ENCODE peak calls at places on chromosomes 13 and 19, in six cellular contexts. X is GM12878, T is fibroblast of lung, Y is PC-3, D is GM23338, V is K562. Z is an unnamed sample.

GRCh38 chr13:37168151-37168550 is 62.7 kb upstream of the CSNK1A1L start:
- DNase-seq in V (no peak), T (no peak), D (no peak), X (no peak), Y (no peak), Z (no peak)

GRCh38 chr13:47334173-47334572 is 437.3 kb upstream of the HTR2A start:
- DNase-seq in T (peak; percentile 91), D (no peak), V (no peak), Y (peak; percentile 61), X (no peak), Z (no peak)

GRCh38 chr13:94009696-94010095 is 469.8 kb downstream of the DCT start:
- DNase-seq in X (no peak), D (no peak), Y (peak; percentile 23), T (peak; percentile 59), V (no peak), Z (no peak)

GRCh38 chr13:67117010-67117550 is 113.1 kb downstream of the PCDH9 start:
- DNase-seq in X (no peak), V (no peak), T (no peak), Y (no peak), D (no peak), Z (no peak)

GRCh38 chr19:13557756-13558398 is 51.6 kb upstream of the CACNA1A start:
- DNase-seq in X (no peak), V (no peak), Y (peak; percentile 44), T (no peak), D (peak; percentile 81), Z (peak; percentile 57)

GRCh38 chr19:35106291-35106583 is 9.4 kb upstream of the FXYD3 start:
- DNase-seq in X (no peak), D (no peak), Y (no peak), T (no peak), V (no peak), Z (no peak)

GRCh38 chr19:33689886-33690285 is 68.1 kb downstream of the CHST8 start:
- DNase-seq in Y (no peak), V (no peak), T (no peak), X (no peak), D (no peak), Z (no peak)

GRCh38 chr19:38073806-38074685 is 150.0 kb downstream of the DPF1 start:
- DNase-seq in X (no peak), D (peak; percentile 81), V (peak; percentile 16), T (no peak), Y (no peak), Z (peak; percentile 36)

GRCh38 chr19:55133639-55134444 is 15.2 kb downstream of the TNNT1 start:
- DNase-seq in V (no peak), T (no peak), Y (no peak), D (no peak), X (no peak), Z (no peak)

GRCh38 chr13:49877629-49878218 is 58.4 kb downstream of the SPRYD7 start:
- DNase-seq in D (peak; percentile 58), Y (peak; percentile 22), T (peak; percentile 6), X (no peak), V (no peak), Z (no peak)

GRCh38 chr13:23668557-23668956 is 98.3 kb downstream of the TNFRSF19 start:
- DNase-seq in X (no peak), T (no peak), Y (no peak), D (no peak), V (no peak), Z (no peak)

GRCh38 chr13:60267498-60268202 is 103.9 kb upstream of the DIAPH3 start:
- DNase-seq in V (peak; percentile 62), T (peak; percentile 14), D (peak; percentile 79), X (no peak), Y (no peak), Z (no peak)

GRCh38 chr19:35000647-35001501 is 751 bp downstream of the GRAMD1A start:
- DNase-seq in T (peak; percentile 61), V (peak; percentile 68), Y (peak; percentile 30), X (no peak), D (peak; percentile 69), Z (no peak)

GRCh38 chr13:109790951-109791605 is 4.7 kb upstream of the IRS2 start:
- DNase-seq in Y (peak; percentile 58), T (peak; percentile 22), D (peak; percentile 76), X (no peak), V (peak; percentile 70), Z (no peak)

GRCh38 chr13:83881917-83882625 is at the start of gene SLITRK1:
- DNase-seq in T (peak; percentile 74), V (peak; percentile 17), D (peak; percentile 96), X (peak; percentile 9), Y (no peak), Z (peak; percentile 93)

GRCh38 chr13:70703755-70704154 is 595.5 kb upstream of the KLHL1 start:
- DNase-seq in D (no peak), X (no peak), V (no peak), Y (peak; percentile 79), T (peak; percentile 18), Z (no peak)

GRCh38 chr13:48994731-48995130 is 19.0 kb downstream of the FNDC3A start:
- DNase-seq in T (peak; percentile 63), D (no peak), Y (no peak), X (no peak), V (no peak), Z (no peak)

GRCh38 chr19:1106841-1107654 is 3.3 kb downstream of the GPX4 start:
- DNase-seq in X (no peak), T (peak; percentile 54), V (peak; percentile 64), D (peak; percentile 62), Y (peak; percentile 60), Z (no peak)

GRCh38 chr13:62246581-62246980 is 830.9 kb upstream of the PCDH20 start:
- DNase-seq in T (peak; percentile 29), D (no peak), V (no peak), X (no peak), Y (no peak), Z (no peak)

GRCh38 chr13:33582121-33582520 is 235.8 kb upstream of the RFC3 start:
- DNase-seq in Y (no peak), X (no peak), V (no peak), D (no peak), T (no peak), Z (no peak)

GRCh38 chr13:97423300-97424045 is 10.5 kb upstream of the RAP2A start:
- DNase-seq in D (no peak), Y (no peak), T (no peak), V (no peak), X (no peak), Z (no peak)

GRCh38 chr19:39498262-39499081 is at the start of gene DLL3:
- DNase-seq in T (no peak), V (peak; percentile 44), X (no peak), D (peak; percentile 36), Y (peak; percentile 50), Z (peak; percentile 57)

GRCh38 chr19:2723345-2723715 is 2.2 kb upstream of the DIRAS1 start:
- DNase-seq in T (no peak), Y (no peak), X (no peak), V (no peak), D (no peak), Z (no peak)

DNA sequence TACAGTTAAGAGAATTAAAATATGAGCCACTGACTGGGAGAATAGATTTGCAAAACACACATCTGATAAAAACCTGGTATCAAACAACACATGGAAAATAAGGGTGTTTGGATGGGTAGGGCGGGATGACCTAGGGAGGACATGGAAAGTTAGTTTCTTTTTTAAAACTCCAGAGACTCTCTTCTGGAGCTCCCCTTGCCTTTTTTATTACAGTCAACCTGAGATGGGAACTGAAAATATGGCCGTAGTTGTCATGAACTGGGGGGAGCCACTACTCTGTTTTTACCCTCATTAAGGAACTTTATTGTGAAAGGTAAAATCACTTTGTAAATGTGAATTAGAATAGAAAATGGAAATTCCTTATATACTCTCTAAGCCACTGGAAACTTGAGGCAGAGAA is 113.0 kb downstream of the ATP11A start:
- DNase-seq in V (no peak), D (no peak), X (peak; percentile 32), T (no peak), Y (no peak), Z (no peak)
- H2AFZ ChIP-seq in V (no peak overlapping the region), D (no peak overlapping the region), X (no peak overlapping the region), T (no peak overlapping the region), Y (no peak overlapping the region), Z (no peak overlapping the region)

GRCh38 chr13:90413548-90413947 is 933.9 kb upstream of the MIR17HG start:
- DNase-seq in X (no peak), T (no peak), D (no peak), V (no peak), Y (no peak), Z (no peak)

GRCh38 chr13:90415902-90416301 is 931.6 kb upstream of the MIR17HG start:
- DNase-seq in T (peak; percentile 20), X (no peak), V (no peak), Y (no peak), D (no peak), Z (no peak)

GRCh38 chr13:90414691-90415596 is 932.5 kb upstream of the MIR17HG start:
- DNase-seq in Y (peak; percentile 47), D (peak; percentile 19), T (peak; percentile 85), V (no peak), X (no peak), Z (no peak)

GRCh38 chr13:90416938-90417337 is 930.5 kb upstream of the MIR17HG start:
- DNase-seq in T (peak; percentile 51), Y (no peak), D (no peak), X (no peak), V (no peak), Z (no peak)

GRCh38 chr13:90416519-90416918 is 931.0 kb upstream of the MIR17HG start:
- DNase-seq in V (no peak), X (no peak), D (no peak), T (peak; percentile 94), Y (peak; percentile 6), Z (no peak)
- H2AFZ ChIP-seq in V (no peak overlapping the region), X (no peak overlapping the region), D (no peak overlapping the region), T (no peak overlapping the region), Y (no peak overlapping the region), Z (no peak overlapping the region)

DNA sequence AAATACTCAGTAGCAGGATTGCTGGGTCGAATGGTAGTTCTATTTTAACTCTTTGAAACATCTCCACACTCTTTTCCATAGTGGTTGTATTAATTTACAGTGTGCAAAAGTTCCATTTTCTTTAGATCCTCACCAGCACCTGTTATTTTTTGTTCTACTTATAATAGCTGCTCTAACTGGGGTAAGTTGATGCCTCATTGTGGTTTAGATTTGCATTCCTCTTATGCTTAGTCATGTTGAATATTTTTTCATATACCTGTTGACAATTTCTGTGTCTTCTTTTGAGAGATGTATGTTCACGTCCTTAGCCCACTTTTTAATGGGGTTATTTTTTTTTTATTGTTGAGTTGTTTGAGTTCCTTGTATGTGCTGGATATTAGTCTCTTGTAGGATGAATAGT is 144.6 kb downstream of the NBEA start:
- DNase-seq in X (no peak), Y (peak; percentile 76), T (peak; percentile 39), D (no peak), V (no peak), Z (no peak)
- H2AFZ ChIP-seq in X (no peak overlapping the region), Y (no peak overlapping the region), T (no peak overlapping the region), D (no peak overlapping the region), V (no peak overlapping the region), Z (no peak overlapping the region)

DNA sequence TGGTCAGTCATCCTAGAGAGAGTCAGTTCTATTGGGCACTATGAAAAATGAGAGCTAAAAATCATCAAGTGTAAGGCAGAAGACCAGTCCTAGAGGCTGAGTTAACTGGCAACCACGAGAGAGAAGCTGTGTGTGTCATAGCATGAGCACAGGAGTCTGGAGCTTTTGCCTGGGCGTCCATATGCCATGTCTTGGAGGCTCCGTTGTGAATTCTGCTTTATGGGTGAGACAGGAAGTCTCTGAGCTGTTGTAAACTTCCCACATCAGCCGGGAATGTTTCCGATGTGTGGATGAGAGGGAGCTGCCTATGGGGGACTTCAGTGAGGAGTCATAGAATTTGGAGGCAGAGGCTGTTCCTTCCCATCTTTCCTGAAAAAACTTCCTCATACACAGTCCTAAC is 120.0 kb downstream of the ITGBL1 start:
- DNase-seq in Y (no peak), X (no peak), D (no peak), V (no peak), T (no peak), Z (no peak)
- H2AFZ ChIP-seq in Y (no peak overlapping the region), X (no peak overlapping the region), D (peak overlapping the region; percentile 66), V (no peak overlapping the region), T (peak overlapping the region; percentile 47), Z (peak overlapping the region; percentile 51)

GRCh38 chr19:50821248-50821612 is 2.4 kb downstream of the KLK1 start:
- DNase-seq in Y (no peak), V (no peak), X (no peak), D (no peak), T (no peak), Z (no peak)
- H2AFZ ChIP-seq in Y (no peak overlapping the region), V (peak overlapping the region; percentile 92), X (peak overlapping the region; percentile 67), D (peak overlapping the region; percentile 90), T (no peak overlapping the region), Z (no peak overlapping the region)